ENCODE peak calls at places on chromosomes 4 and X, in eight cellular contexts. Y, D, E, Q, Z, G, W and L are unnamed samples.

GRCh38 chrX:146208821-146209220 is 391.2 kb downstream of the SLITRK2 start:
- DNase-seq in G (no peak), Y (no peak), Q (no peak), D (no peak), Z (no peak), E (no peak), W (no peak), L (no peak)

GRCh38 chr4:110637408-110638131 is 14.7 kb upstream of the PITX2 start:
- DNase-seq in D (no peak), E (no peak), G (no peak), W (no peak), Y (no peak), Q (no peak), Z (no peak), L (no peak)

GRCh38 chr4:20193522-20193902 is 58.2 kb upstream of the SLIT2 start:
- DNase-seq in Z (no peak), W (no peak), Y (no peak), E (no peak), Q (no peak), G (no peak), D (no peak), L (no peak)

GRCh38 chr4:148263127-148263526 is 179.1 kb downstream of the NR3C2 start:
- DNase-seq in G (no peak), Y (no peak), Z (no peak), E (no peak), D (no peak), W (no peak), Q (no peak), L (no peak)

GRCh38 chrX:152588206-152588605 is 49.5 kb upstream of the GABRQ start:
- DNase-seq in Y (no peak), Z (no peak), W (no peak), G (no peak), D (no peak), E (no peak), Q (no peak), L (no peak)

GRCh38 chr4:102420563-102421221 is 75.4 kb upstream of the SLC39A8 start:
- DNase-seq in Z (no peak), D (no peak), Y (no peak), G (no peak), E (no peak), Q (no peak), W (no peak), L (no peak)

GRCh38 chrX:2321411-2321810 is 179.4 kb downstream of the DHRSX start:
- DNase-seq in W (no peak), Q (no peak), D (no peak), G (no peak), E (no peak), Z (no peak), Y (no peak), L (no peak)

GRCh38 chr4:47933798-47934197 is 19.4 kb upstream of the NFXL1 start:
- DNase-seq in D (no peak), W (no peak), G (no peak), Z (no peak), E (no peak), Q (no peak), Y (no peak), L (no peak)

GRCh38 chrX:120401301-120401700 is 39.4 kb downstream of the ATP1B4 start:
- DNase-seq in E (no peak), Z (no peak), W (no peak), D (no peak), Q (no peak), Y (no peak), G (no peak), L (no peak)

GRCh38 chrX:137746289-137746688 is 180.4 kb downstream of the ZIC3 start:
- DNase-seq in Z (no peak), Q (no peak), G (no peak), E (no peak), Y (no peak), W (no peak), D (no peak), L (no peak)

GRCh38 chrX:38982370-38982769 is 181.1 kb downstream of the MID1IP1 start:
- DNase-seq in E (no peak), D (no peak), W (no peak), Z (no peak), Y (no peak), G (no peak), Q (no peak), L (no peak)

GRCh38 chr4:70901607-70901983 is 574 bp upstream of the MOB1B start:
- DNase-seq in Y (no peak), D (no peak), W (no peak), E (no peak), Z (no peak), G (no peak), Q (no peak), L (no peak)

GRCh38 chrX:10744011-10744410 is 123.6 kb upstream of the MID1 start:
- DNase-seq in Q (no peak), Y (no peak), Z (no peak), D (no peak), W (no peak), E (no peak), G (no peak), L (no peak)

GRCh38 chrX:85851418-85851817 is 195.9 kb downstream of the CHM start:
- DNase-seq in E (peak), G (peak), D (no peak), W (no peak), Q (no peak), Y (no peak), Z (no peak), L (no peak)

GRCh38 chr4:108900018-108900417 is 137.2 kb upstream of the ETNPPL start:
- DNase-seq in Y (no peak), W (no peak), G (no peak), Z (no peak), Q (no peak), D (no peak), E (no peak), L (no peak)

GRCh38 chr4:14667624-14668295 is 334.5 kb upstream of the CPEB2 start:
- DNase-seq in G (no peak), D (no peak), Y (no peak), Q (no peak), W (no peak), E (no peak), Z (no peak), L (no peak)

GRCh38 chrX:103533428-103534216 is 14.3 kb upstream of the RAB40A start:
- DNase-seq in Q (peak), E (peak), Z (peak), G (peak), D (peak), Y (peak), W (peak), L (peak)

GRCh38 chrX:40040686-40041461 is 56.9 kb downstream of the BCOR start:
- DNase-seq in D (no peak), Z (no peak), G (no peak), Y (no peak), Q (no peak), W (no peak), E (no peak), L (no peak)

GRCh38 chr4:186266699-186267467 is 894 bp downstream of the F11 start:
- DNase-seq in Q (no peak), D (no peak), Y (no peak), Z (no peak), E (no peak), W (no peak), G (no peak), L (no peak)

GRCh38 chr4:3852751-3853150 is 86.6 kb downstream of the ADRA2C start:
- DNase-seq in Y (no peak), W (no peak), D (no peak), Q (no peak), Z (no peak), E (no peak), G (no peak), L (no peak)

GRCh38 chr4:140856692-140857091 is 100.5 kb upstream of the TBC1D9 start:
- DNase-seq in Z (no peak), G (peak), W (peak), Q (no peak), Y (peak), D (no peak), E (no peak), L (no peak)

GRCh38 chr4:130542953-130543352 is 1447.0 kb downstream of the C4orf33 start:
- DNase-seq in E (no peak), W (no peak), Y (no peak), G (no peak), D (no peak), Z (no peak), Q (no peak), L (no peak)

GRCh38 chr4:122548452-122548851 is 72.4 kb downstream of the IL21 start:
- DNase-seq in Z (no peak), W (no peak), G (no peak), D (no peak), Q (no peak), Y (no peak), E (no peak), L (no peak)

GRCh38 chr4:183504064-183504929 is 561 bp upstream of the ING2 start:
- DNase-seq in Z (peak), D (peak), G (peak), E (peak), Y (peak), Q (peak), W (peak), L (peak)
- H3K27ac ChIP-seq in Z (peak), D (peak), G (peak), E (peak), Y (peak), Q (peak), W (peak), L (peak)

GRCh38 chr4:145540235-145540634 is 58.6 kb downstream of the SMAD1 start:
- DNase-seq in E (no peak), W (no peak), Z (no peak), G (no peak), Y (no peak), Q (no peak), D (no peak), L (no peak)
- H3K27ac ChIP-seq in E (no peak), W (no peak), Z (no peak), G (no peak), Y (no peak), Q (no peak), D (no peak), L (no peak)

GRCh38 chr4:177301127-177301639 is 8.5 kb upstream of the NEIL3 start:
- DNase-seq in D (no peak), Y (no peak), W (no peak), Q (no peak), Z (no peak), G (no peak), E (no peak), L (no peak)
- H3K27ac ChIP-seq in D (no peak), Y (no peak), W (no peak), Q (no peak), Z (peak), G (no peak), E (no peak), L (no peak)

GRCh38 chrX:71107245-71107644 is 705 bp upstream of the CXorf65 start:
- DNase-seq in Z (no peak), E (no peak), W (no peak), Q (no peak), G (no peak), D (no peak), Y (no peak), L (no peak)

GRCh38 chrX:71105638-71106037 is 902 bp downstream of the CXorf65 start:
- DNase-seq in Z (no peak), D (no peak), G (no peak), W (no peak), Y (no peak), E (no peak), Q (no peak), L (no peak)

GRCh38 chrX:71111141-71111843 is at the start of gene IL2RG:
- DNase-seq in Y (no peak), Q (peak), G (no peak), Z (no peak), E (peak), D (no peak), W (no peak), L (no peak)

GRCh38 chrX:71106427-71106826 is at the start of gene CXorf65:
- DNase-seq in Q (no peak), E (no peak), W (no peak), Y (no peak), G (no peak), Z (no peak), D (no peak), L (no peak)

GRCh38 chrX:71107762-71108360 is 1.3 kb upstream of the CXorf65 start:
- DNase-seq in Y (no peak), Z (no peak), E (no peak), D (no peak), Q (peak), G (no peak), W (no peak), L (no peak)
- H3K27ac ChIP-seq in Y (no peak), Z (no peak), E (no peak), D (no peak), Q (peak), G (no peak), W (no peak), L (no peak)